ENCODE peak calls at places on chromosomes 5 and 9, in ten cellular contexts. L is stomach, S is tibial artery, B is hepatocyte, Q is psoas muscle, J is upper lobe of right lung, H is PC-3, T is K562, X is mammary epithelial cell, W is heart right ventricle. U is an unnamed sample.

GRCh38 chr5:56356121-56356875 is 123.2 kb upstream of the ANKRD55 start:
- DNase-seq in L (no peak), S (no peak), B (peak; percentile 38), Q (no peak), J (no peak), H (no peak), T (no peak), X (peak; percentile 24), W (no peak), U (no peak)

GRCh38 chr5:31889131-31889561 is 250.2 kb downstream of the PDZD2 start:
- DNase-seq in L (peak; percentile 26), S (no peak), B (peak; percentile 34), Q (no peak), J (no peak), H (no peak), T (no peak), X (no peak), W (no peak), U (no peak)

GRCh38 chr5:28523887-28524637 is 1485.7 kb upstream of the CDH9 start:
- DNase-seq in L (no peak), S (no peak), B (no peak), Q (no peak), J (no peak), H (peak; percentile 70), T (no peak), X (peak; percentile 83), W (no peak), U (peak; percentile 3)

GRCh38 chr9:129571298-129572051 is 49.4 kb downstream of the C9orf50 start:
- DNase-seq in L (no peak), S (no peak), B (no peak), Q (no peak), J (no peak), H (no peak), T (no peak), X (no peak), W (no peak), U (no peak)

GRCh38 chr5:131749138-131749537 is 47.7 kb downstream of the FNIP1 start:
- DNase-seq in L (no peak), S (no peak), B (no peak), Q (no peak), J (no peak), H (peak; percentile 73), T (no peak), X (peak; percentile 74), W (no peak), U (no peak)

GRCh38 chr9:8715792-8716191 is 916.2 kb upstream of the DMAC1 start:
- DNase-seq in L (no peak), S (no peak), B (no peak), Q (no peak), J (no peak), H (no peak), T (no peak), X (no peak), W (no peak), U (no peak)

GRCh38 chr5:14177651-14178050 is 34.5 kb downstream of the TRIO start:
- DNase-seq in L (no peak), S (no peak), B (no peak), Q (no peak), J (no peak), H (no peak), T (no peak), X (no peak), W (no peak), U (no peak)

GRCh38 chr9:35519697-35520403 is 29.9 kb downstream of the RUSC2 start:
- DNase-seq in L (no peak), S (no peak), B (no peak), Q (no peak), J (no peak), H (no peak), T (no peak), X (no peak), W (no peak), U (no peak)

GRCh38 chr9:34503406-34503805 is 19.4 kb downstream of the ENHO start:
- DNase-seq in L (no peak), S (no peak), B (no peak), Q (no peak), J (no peak), H (peak; percentile 90), T (no peak), X (no peak), W (no peak), U (no peak)

GRCh38 chr5:65663804-65664521 is 39.1 kb downstream of the SHLD3 start:
- DNase-seq in L (no peak), S (no peak), B (peak; percentile 9), Q (no peak), J (no peak), H (peak; percentile 10), T (peak; percentile 18), X (peak; percentile 6), W (no peak), U (peak; percentile 13)

GRCh38 chr5:10747678-10748622 is 13.1 kb downstream of the DAP start:
- DNase-seq in L (no peak), S (no peak), B (peak; percentile 15), Q (no peak), J (no peak), H (no peak), T (no peak), X (no peak), W (no peak), U (no peak)
- H3K4me3 ChIP-seq in L (no peak overlapping the region), S (no peak overlapping the region), B (no peak overlapping the region), Q (no peak overlapping the region), J (no peak overlapping the region), H (no peak overlapping the region), T (no peak overlapping the region), X (no peak overlapping the region), W (no peak overlapping the region), U (no peak overlapping the region)

DNA sequence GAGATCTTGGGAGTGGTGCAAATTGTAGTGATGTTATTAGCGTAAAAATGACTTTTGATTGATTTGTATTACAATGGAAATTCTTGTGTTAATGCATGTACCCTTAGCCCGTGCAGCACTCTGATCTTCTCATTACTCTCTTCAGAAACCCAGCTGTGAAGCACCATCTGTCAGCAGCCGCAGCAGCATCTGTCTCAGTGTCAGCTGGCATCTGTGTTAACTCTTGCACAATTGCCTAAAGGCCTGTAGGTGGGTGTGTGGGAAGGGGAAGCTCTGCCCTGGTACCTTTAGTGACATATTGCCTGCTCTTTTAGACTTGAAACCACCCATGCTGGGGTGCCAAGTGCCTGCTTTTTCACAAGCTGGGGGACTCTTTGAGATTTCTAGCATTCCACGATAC is 101.3 kb downstream of the FBXL7 start:
- DNase-seq in L (no peak), S (no peak), B (no peak), Q (no peak), J (no peak), H (no peak), T (no peak), X (no peak), W (no peak), U (no peak)
- TF ChIP-seq CTCF in L (no peak), S (no peak), B (no peak), Q (no peak), J (no peak), H (no peak), T (no peak), X (no peak), W (no peak), U (no peak)

GRCh38 chr9:136528716-136529341 is 17.0 kb downstream of the NOTCH1 start:
- DNase-seq in L (no peak), S (no peak), B (no peak), Q (no peak), J (no peak), H (no peak), T (no peak), X (no peak), W (no peak), U (no peak)

GRCh38 chr9:136531186-136531903 is 14.5 kb downstream of the NOTCH1 start:
- DNase-seq in L (no peak), S (no peak), B (no peak), Q (no peak), J (no peak), H (no peak), T (no peak), X (no peak), W (no peak), U (no peak)

GRCh38 chr9:136527721-136528710 is 17.8 kb downstream of the NOTCH1 start:
- DNase-seq in L (peak; percentile 48), S (no peak), B (peak; percentile 63), Q (no peak), J (no peak), H (no peak), T (peak; percentile 85), X (no peak), W (no peak), U (peak; percentile 49)

GRCh38 chr9:136530472-136531089 is 15.3 kb downstream of the NOTCH1 start:
- DNase-seq in L (no peak), S (no peak), B (no peak), Q (no peak), J (no peak), H (no peak), T (no peak), X (no peak), W (no peak), U (no peak)

DNA sequence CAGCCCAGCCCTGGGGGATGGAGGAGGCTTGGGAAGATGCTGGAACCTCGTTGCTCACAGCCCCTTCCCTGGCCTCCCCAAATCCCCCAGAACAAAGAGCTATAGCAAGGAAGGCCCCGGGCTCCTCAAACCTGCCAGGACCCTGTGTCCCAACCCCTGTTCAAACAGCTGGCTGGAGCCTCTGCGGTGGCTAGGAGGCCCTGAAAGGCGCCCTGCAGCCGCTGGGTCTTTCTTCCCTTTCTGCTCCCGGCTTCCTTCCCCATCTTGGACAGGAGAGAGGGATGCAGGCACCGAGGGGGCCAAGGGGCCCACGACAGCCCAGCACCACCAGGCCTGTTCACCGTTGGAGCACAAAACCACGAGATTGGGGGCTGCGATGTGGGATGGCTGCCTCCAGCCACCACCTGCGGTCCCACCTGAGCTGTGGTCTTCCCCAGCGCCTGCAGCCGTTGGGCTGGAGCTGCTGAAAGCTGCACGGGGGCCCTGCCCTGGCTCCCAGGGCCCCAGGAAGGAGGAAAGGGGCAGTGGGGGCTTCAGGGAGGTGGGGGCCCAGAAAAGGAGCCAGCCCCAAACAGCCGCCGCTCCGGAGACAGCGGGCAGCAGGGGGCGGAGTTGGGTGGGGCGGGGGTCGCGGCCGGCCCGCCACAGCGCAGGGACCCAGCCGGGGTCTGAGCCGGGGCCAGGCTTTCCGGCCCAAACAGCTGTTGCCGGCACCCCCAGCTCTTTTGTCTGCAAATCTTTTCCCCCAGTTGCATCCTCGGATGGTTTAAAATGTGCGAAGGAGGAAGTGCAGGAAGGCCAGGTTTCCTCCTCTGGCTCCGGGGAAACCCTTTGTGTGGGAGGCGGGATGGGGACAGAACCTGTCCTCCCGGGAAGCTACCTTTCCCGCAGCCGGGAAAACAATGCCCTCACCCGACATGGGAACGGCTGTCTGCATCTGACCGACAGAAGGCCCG is 16.1 kb downstream of the NOTCH1 start:
- DNase-seq in L (no peak), S (no peak), B (no peak), Q (no peak), J (no peak), H (no peak), T (no peak), X (no peak), W (peak; percentile 62), U (no peak)
- H3K4me1 ChIP-seq in L (peaks cover 91% of the 10 kb centered on the region), S (peaks cover 63% of the 10 kb centered on the region), B (peaks cover 14% of the 10 kb centered on the region), Q (peaks cover 59% of the 10 kb centered on the region), J (peaks cover 89% of the 10 kb centered on the region), H (no peaks in the 10 kb centered on the region), T (peaks cover 92% of the 10 kb centered on the region), X (peaks cover 35% of the 10 kb centered on the region), W (peaks cover 89% of the 10 kb centered on the region), U (peaks cover 14% of the 10 kb centered on the region)

DNA sequence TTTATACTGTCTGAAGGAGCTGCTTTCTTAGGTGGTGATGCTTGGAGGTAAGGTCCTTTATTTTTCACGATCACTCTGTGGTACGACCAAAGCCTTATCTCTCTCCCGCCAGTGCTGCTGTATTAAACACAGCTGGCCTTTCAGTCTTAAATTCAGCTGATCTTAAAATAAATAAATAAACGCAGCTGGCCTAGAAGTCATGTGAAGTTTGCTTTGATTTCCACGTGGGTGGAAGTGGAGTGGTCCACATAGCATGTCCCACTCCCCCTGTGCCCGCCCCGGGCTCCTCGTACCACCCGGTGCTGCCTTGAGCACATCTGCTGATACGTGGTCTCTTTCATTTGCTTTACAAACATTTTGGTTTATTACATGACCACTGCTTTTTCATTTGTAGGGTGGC is 260.4 kb downstream of the FANCC start:
- DNase-seq in L (no peak), S (no peak), B (no peak), Q (no peak), J (no peak), H (no peak), T (no peak), X (no peak), W (no peak), U (no peak)
- H3K4me3 ChIP-seq in L (peak overlapping the region; percentile 18), S (peak overlapping the region; percentile 44), B (no peak overlapping the region), Q (peak overlapping the region; percentile 47), J (peak overlapping the region; percentile 26), H (no peak overlapping the region), T (no peak overlapping the region), X (no peak overlapping the region), W (no peak overlapping the region), U (no peak overlapping the region)

U was measured in A673.